ENCODE peak calls at places on chromosome 17, in six cellular contexts. K, J, X, H, D and G are unnamed samples.
A peak's percentile ranks its signal among the peaks of the same experiment; 100 is the strongest.

GRCh38 chr17:50627782-50628601 is 6.7 kb upstream of the ABCC3 start:
- DNase-seq in K (no peak), J (peak; percentile 66), X (peak; percentile 79), H (no peak), D (peak; percentile 48), G (peak; percentile 48)

GRCh38 chr17:51397361-51398127 is 137.2 kb downstream of the UTP18 start:
- DNase-seq in K (peak; percentile 56), J (no peak), X (no peak), H (peak; percentile 52), D (no peak), G (peak; percentile 88)

GRCh38 chr17:35879748-35880654 is at the start of gene CCL5:
- DNase-seq in K (no peak), J (no peak), X (no peak), H (no peak), D (peak; percentile 97), G (peak; percentile 7)

GRCh38 chr17:70525976-70526375 is 356.6 kb downstream of the KCNJ2 start:
- DNase-seq in K (no peak), J (no peak), X (no peak), H (no peak), D (no peak), G (no peak)

GRCh38 chr17:45927247-45927646 is 32.9 kb downstream of the MAPT start:
- DNase-seq in K (no peak), J (no peak), X (no peak), H (no peak), D (no peak), G (no peak)

GRCh38 chr17:79623786-79624657 is 13.2 kb upstream of the RBFOX3 start:
- DNase-seq in K (no peak), J (no peak), X (peak; percentile 7), H (no peak), D (no peak), G (no peak)

GRCh38 chr17:75778861-75779249 is 5.8 kb upstream of the UNK start:
- DNase-seq in K (no peak), J (peak; percentile 82), X (no peak), H (no peak), D (peak; percentile 74), G (no peak)

GRCh38 chr17:59093702-59094231 is 12.9 kb downstream of the TRIM37 start:
- DNase-seq in K (no peak), J (no peak), X (no peak), H (peak; percentile 89), D (no peak), G (peak; percentile 92)

GRCh38 chr17:56939869-56940484 is 20.9 kb downstream of the COIL start:
- DNase-seq in K (peak; percentile 50), J (peak; percentile 59), X (peak; percentile 79), H (peak; percentile 58), D (peak; percentile 74), G (peak; percentile 93)

GRCh38 chr17:59167571-59168001 is 12.0 kb downstream of the PRR11 start:
- DNase-seq in K (no peak), J (no peak), X (no peak), H (no peak), D (no peak), G (peak; percentile 64)

GRCh38 chr17:45104907-45105624 is 27.2 kb downstream of the PLCD3 start:
- DNase-seq in K (no peak), J (no peak), X (peak; percentile 4), H (no peak), D (no peak), G (no peak)

GRCh38 chr17:8867361-8867981 is at the start of gene PIK3R6:
- DNase-seq in K (no peak), J (no peak), X (no peak), H (no peak), D (no peak), G (no peak)

GRCh38 chr17:64295146-64295545 is 32.1 kb upstream of the TEX2 start:
- DNase-seq in K (no peak), J (no peak), X (no peak), H (no peak), D (no peak), G (no peak)

GRCh38 chr17:64289652-64290051 is 26.6 kb upstream of the TEX2 start:
- DNase-seq in K (no peak), J (no peak), X (no peak), H (no peak), D (no peak), G (no peak)

GRCh38 chr17:64296246-64296645 is 33.2 kb upstream of the TEX2 start:
- DNase-seq in K (no peak), J (no peak), X (no peak), H (no peak), D (no peak), G (no peak)

GRCh38 chr17:64291268-64291851 is 28.3 kb upstream of the TEX2 start:
- DNase-seq in K (no peak), J (no peak), X (no peak), H (no peak), D (peak; percentile 55), G (peak; percentile 43)
- TF ChIP-seq EZH2phosphoT487 in K (no peak), J (no peak), X (no peak), H (no peak), D (no peak), G (no peak)

GRCh38 chr17:4364622-4365041 is 1.8 kb downstream of the UBE2G1 start:
- DNase-seq in K (no peak), J (no peak), X (no peak), H (no peak), D (no peak), G (no peak)
- H3K9ac ChIP-seq in K (peak overlapping the region; percentile 96), J (no peak overlapping the region), X (peak overlapping the region; percentile 96), H (peak overlapping the region; percentile 87), D (peak overlapping the region; percentile 99), G (peak overlapping the region; percentile 92)

GRCh38 chr17:17376362-17376761 is 73.2 kb downstream of the NT5M start:
- DNase-seq in K (no peak), J (no peak), X (no peak), H (peak; percentile 80), D (no peak), G (peak; percentile 63)
- TF ChIP-seq EZH2phosphoT487 in K (no peak), J (no peak), X (no peak), H (no peak), D (no peak), G (no peak)

GRCh38 chr17:81925860-81926450 is 1.6 kb downstream of the MAFG start:
- DNase-seq in K (no peak), J (no peak), X (no peak), H (peak; percentile 36), D (no peak), G (no peak)
- H3K9ac ChIP-seq in K (peak overlapping the region; percentile 91), J (no peak overlapping the region), X (peak overlapping the region; percentile 91), H (peak overlapping the region; percentile 94), D (peak overlapping the region; percentile 74), G (peak overlapping the region; percentile 80)

DNA sequence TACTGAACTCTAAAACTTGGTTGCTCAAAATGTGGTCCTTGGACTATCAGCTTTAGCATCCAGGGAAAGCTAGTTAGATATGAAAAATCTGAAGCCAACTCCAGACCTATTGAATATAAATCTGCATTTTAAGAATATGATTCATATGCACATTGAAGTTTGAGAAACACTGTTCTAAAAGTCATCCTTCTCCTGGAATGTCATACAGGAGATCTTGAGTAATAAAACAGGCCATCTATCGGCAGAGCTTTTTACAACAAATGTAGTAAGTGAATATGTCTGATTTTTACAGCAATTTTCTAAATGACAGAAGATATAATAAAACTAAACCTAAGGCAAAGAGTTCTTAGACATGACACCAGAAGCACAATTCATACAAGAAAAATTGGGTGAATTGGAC is 140.4 kb downstream of the PMP22 start:
- DNase-seq in K (no peak), J (no peak), X (no peak), H (peak; percentile 16), D (no peak), G (no peak)
- TF ChIP-seq EZH2phosphoT487 in K (no peak), J (no peak), X (no peak), H (no peak), D (no peak), G (no peak)

DNA sequence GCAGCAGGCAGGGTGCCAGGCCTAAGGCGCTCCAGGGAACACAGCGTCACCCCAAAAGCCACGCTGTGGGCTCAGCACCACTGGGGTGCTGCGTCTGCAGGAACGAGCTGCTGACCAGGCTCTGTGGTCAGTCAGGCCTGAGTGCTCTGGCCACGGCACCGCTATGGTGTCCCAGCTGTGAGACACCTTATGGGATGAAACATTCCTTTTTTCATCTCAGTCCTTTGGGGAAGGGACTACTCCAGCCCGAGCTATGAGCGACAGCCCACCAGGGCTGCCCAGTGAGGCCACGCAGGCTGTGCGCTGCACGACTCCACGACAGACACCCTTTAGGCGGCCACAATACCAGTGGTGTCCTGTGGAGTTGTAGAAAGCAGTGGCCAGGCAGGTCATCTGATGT is 11.1 kb downstream of the MGAT5B start:
- DNase-seq in K (no peak), J (no peak), X (no peak), H (no peak), D (no peak), G (no peak)
- H3K9ac ChIP-seq in K (no peak overlapping the region), J (no peak overlapping the region), X (no peak overlapping the region), H (no peak overlapping the region), D (no peak overlapping the region), G (no peak overlapping the region)